ENCODE peak calls at places on chromosome 7, in four cellular contexts. P is activated B cell treated with CpG ODN at 0.5 μM for 24 hours, E is left ventricle myocardium inferior, I is sigmoid colon. X is an unnamed sample.
A peak's percentile ranks its signal among the peaks of the same experiment; 100 is the strongest.

GRCh38 chr7:151694828-151695580 is 175.3 kb upstream of the RHEB start:
- DNase-seq in P (no peak), E (peak; percentile 75), I (peak; percentile 78), X (no peak)

GRCh38 chr7:31099451-31100444 is 47.6 kb downstream of the ADCYAP1R1 start:
- DNase-seq in P (no peak), E (no peak), I (peak; percentile 55), X (no peak)

GRCh38 chr7:2722591-2722990 is 34.6 kb downstream of the AMZ1 start:
- DNase-seq in P (no peak), E (peak; percentile 0), I (peak; percentile 40), X (no peak)

GRCh38 chr7:14687777-14688176 is 214.8 kb downstream of the DGKB start:
- DNase-seq in P (no peak), E (no peak), I (no peak), X (no peak)

GRCh38 chr7:116932566-116932965 is 20.7 kb upstream of the ST7 start:
- DNase-seq in P (no peak), E (no peak), I (no peak), X (no peak)

GRCh38 chr7:146635200-146636032 is 518.8 kb downstream of the CNTNAP2 start:
- DNase-seq in P (no peak), E (no peak), I (no peak), X (no peak)

GRCh38 chr7:68730194-68730593 is 868.1 kb upstream of the AUTS2 start:
- DNase-seq in P (no peak), E (no peak), I (no peak), X (no peak)

GRCh38 chr7:51601461-51601860 is 284.9 kb upstream of the COBL start:
- DNase-seq in P (no peak), E (no peak), I (no peak), X (no peak)

GRCh38 chr7:33781796-33782195 is 123.5 kb upstream of the BMPER start:
- DNase-seq in P (no peak), E (no peak), I (no peak), X (no peak)

GRCh38 chr7:18230271-18230670 is 202.6 kb upstream of the PRPS1L1 start:
- DNase-seq in P (no peak), E (no peak), I (no peak), X (no peak)

GRCh38 chr7:40810274-40810673 is 675.5 kb downstream of the SUGCT start:
- DNase-seq in P (no peak), E (no peak), I (no peak), X (no peak)

GRCh38 chr7:82729172-82730030 is 285.8 kb upstream of the CACNA2D1 start:
- DNase-seq in P (no peak), E (no peak), I (no peak), X (no peak)
- TF ChIP-seq CTCF in P (no peak), E (peak; percentile 64), I (peak; percentile 35), X (peak; percentile 64)

GRCh38 chr7:4682621-4683042 is 537 bp downstream of the FOXK1 start:
- DNase-seq in P (peak; percentile 41), E (peak; percentile 61), I (peak; percentile 81), X (peak; percentile 47)
- TF ChIP-seq CTCF in P (no peak), E (no peak), I (no peak), X (no peak)

GRCh38 chr7:130189281-130189782 is 15.9 kb downstream of the TMEM209 start:
- DNase-seq in P (no peak), E (no peak), I (no peak), X (no peak)

GRCh38 chr7:130182990-130183389 is 22.2 kb downstream of the TMEM209 start:
- DNase-seq in P (no peak), E (no peak), I (no peak), X (no peak)

GRCh38 chr7:130191791-130192190 is 13.4 kb downstream of the TMEM209 start:
- DNase-seq in P (no peak), E (no peak), I (no peak), X (no peak)

DNA sequence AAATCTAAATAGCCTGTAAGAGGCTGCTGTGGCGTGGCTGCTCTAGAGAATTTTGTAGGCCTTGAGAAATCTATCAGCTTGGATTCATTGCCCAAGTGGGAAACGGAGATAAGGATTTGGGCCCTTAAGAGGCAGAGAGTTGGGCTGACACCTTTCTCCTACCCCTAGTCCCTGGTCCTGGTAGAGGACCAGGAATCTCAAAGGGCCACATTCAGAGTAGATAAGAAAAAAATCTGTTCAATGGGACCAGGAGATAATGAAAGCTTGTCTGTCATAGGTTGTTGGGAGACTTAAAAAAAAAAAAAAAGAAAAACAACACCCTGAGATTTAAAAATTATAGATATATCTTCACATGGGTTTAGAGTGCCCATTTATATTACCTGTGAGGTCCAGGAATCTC is 17.8 kb downstream of the TMEM209 start:
- DNase-seq in P (no peak), E (no peak), I (no peak), X (no peak)
- TF ChIP-seq CTCF in P (no peak), E (no peak), I (no peak), X (no peak)

DNA sequence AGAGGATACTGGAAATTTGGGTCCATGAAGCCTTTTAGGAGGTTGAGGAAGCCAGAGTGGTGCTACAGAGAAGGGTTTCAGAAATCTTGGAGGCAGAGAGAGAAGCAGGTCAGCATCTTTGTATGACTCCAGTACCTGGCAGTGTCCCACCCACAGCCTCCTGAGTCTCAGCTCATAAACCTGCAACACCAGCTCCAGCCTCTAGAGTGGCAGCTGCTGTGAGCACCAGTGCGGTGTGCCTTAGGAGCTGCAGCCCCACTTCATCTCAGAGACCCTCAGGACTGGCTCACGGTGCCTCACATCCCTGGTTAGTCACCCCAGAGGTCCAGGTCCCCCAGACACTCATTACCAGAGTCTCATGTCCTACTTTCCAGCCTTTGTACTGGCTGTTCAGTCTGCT is 84.8 kb upstream of the PRKAR2B start:
- DNase-seq in P (no peak), E (no peak), I (no peak), X (no peak)
- TF ChIP-seq CTCF in P (no peak), E (peak; percentile 10), I (no peak), X (no peak)

GRCh38 chr7:115217373-115217772 is 295.5 kb downstream of the MDFIC start:
- DNase-seq in P (no peak), E (no peak), I (no peak), X (no peak)
- TF ChIP-seq CTCF in P (no peak), E (peak; percentile 61), I (no peak), X (no peak)